ENCODE peak calls at places on chromosomes 11 and 22, in four cellular contexts. P, G, D and N are unnamed samples.

GRCh38 chr22:40718250-40719204 is 39.2 kb downstream of the MCHR1 start:
- DNase-seq in P (no peak), D (no peak), G (no peak), N (no peak)

GRCh38 chr11:59710136-59710847 is 3.4 kb downstream of the OR10V1 start:
- DNase-seq in D (no peak), G (no peak), P (peak), N (no peak)

GRCh38 chr11:83002047-83002446 is 69.7 kb downstream of the RAB30 start:
- DNase-seq in D (no peak), G (no peak), P (no peak), N (no peak)

GRCh38 chr11:93936416-93936815 is 84.7 kb upstream of the HEPHL1 start:
- DNase-seq in D (no peak), P (no peak), G (no peak), N (no peak)

GRCh38 chr11:78231962-78232459 is 43.3 kb downstream of the USP35 start:
- DNase-seq in G (no peak), P (no peak), D (no peak), N (no peak)

GRCh38 chr22:30383061-30383460 is 4.2 kb downstream of the RNF215 start:
- DNase-seq in G (no peak), P (no peak), D (no peak), N (no peak)

GRCh38 chr22:44809456-44809855 is 57.1 kb downstream of the ARHGAP8 start:
- DNase-seq in D (no peak), G (no peak), P (no peak), N (no peak)

GRCh38 chr11:34860034-34860433 is 56.1 kb downstream of the APIP start:
- DNase-seq in P (no peak), D (no peak), G (no peak), N (no peak)

GRCh38 chr11:118907051-118907748 is 18.5 kb downstream of the BCL9L start:
- DNase-seq in D (peak), P (peak), G (peak), N (peak)

GRCh38 chr11:62654297-62654696 is 1.2 kb upstream of the INTS5 start:
- DNase-seq in P (no peak), D (no peak), G (no peak), N (no peak)

GRCh38 chr11:88411265-88411664 is 73.7 kb upstream of the CTSC start:
- DNase-seq in G (no peak), P (no peak), D (no peak), N (no peak)

GRCh38 chr11:94934362-94934761 is 39.0 kb downstream of the CWC15 start:
- DNase-seq in D (no peak), P (no peak), G (no peak), N (no peak)

GRCh38 chr11:27930946-27931345 is 177.0 kb downstream of the KIF18A start:
- DNase-seq in D (no peak), G (no peak), P (no peak), N (no peak)

GRCh38 chr11:128247235-128247594 is 340.1 kb downstream of the ETS1 start:
- DNase-seq in P (no peak), G (no peak), D (no peak), N (no peak)

GRCh38 chr22:33000342-33001280 is 57.6 kb downstream of the SYN3 start:
- DNase-seq in P (peak), D (peak), G (no peak), N (no peak)

GRCh38 chr11:61041755-61042518 is 60.4 kb upstream of the CD5 start:
- DNase-seq in G (peak), D (no peak), P (no peak), N (peak)

GRCh38 chr11:92740251-92740650 is 229.2 kb upstream of the MTNR1B start:
- DNase-seq in G (no peak), D (no peak), P (no peak), N (no peak)

GRCh38 chr22:33270596-33270995 is 212.4 kb upstream of the SYN3 start:
- DNase-seq in P (no peak), D (peak), G (no peak), N (no peak)

GRCh38 chr11:32451808-32452207 is 16.5 kb upstream of the WT1 start:
- DNase-seq in P (peak), G (no peak), D (no peak), N (no peak)

GRCh38 chr11:128502736-128503135 is 84.6 kb downstream of the ETS1 start:
- DNase-seq in D (no peak), G (no peak), P (no peak), N (no peak)

GRCh38 chr11:115500547-115501503 is 3.4 kb downstream of the CADM1 start:
- DNase-seq in P (no peak), D (peak), G (no peak), N (no peak)

GRCh38 chr11:3121931-3122774 is 43.0 kb downstream of the OSBPL5 start:
- DNase-seq in P (no peak), G (no peak), D (no peak), N (no peak)

DNA sequence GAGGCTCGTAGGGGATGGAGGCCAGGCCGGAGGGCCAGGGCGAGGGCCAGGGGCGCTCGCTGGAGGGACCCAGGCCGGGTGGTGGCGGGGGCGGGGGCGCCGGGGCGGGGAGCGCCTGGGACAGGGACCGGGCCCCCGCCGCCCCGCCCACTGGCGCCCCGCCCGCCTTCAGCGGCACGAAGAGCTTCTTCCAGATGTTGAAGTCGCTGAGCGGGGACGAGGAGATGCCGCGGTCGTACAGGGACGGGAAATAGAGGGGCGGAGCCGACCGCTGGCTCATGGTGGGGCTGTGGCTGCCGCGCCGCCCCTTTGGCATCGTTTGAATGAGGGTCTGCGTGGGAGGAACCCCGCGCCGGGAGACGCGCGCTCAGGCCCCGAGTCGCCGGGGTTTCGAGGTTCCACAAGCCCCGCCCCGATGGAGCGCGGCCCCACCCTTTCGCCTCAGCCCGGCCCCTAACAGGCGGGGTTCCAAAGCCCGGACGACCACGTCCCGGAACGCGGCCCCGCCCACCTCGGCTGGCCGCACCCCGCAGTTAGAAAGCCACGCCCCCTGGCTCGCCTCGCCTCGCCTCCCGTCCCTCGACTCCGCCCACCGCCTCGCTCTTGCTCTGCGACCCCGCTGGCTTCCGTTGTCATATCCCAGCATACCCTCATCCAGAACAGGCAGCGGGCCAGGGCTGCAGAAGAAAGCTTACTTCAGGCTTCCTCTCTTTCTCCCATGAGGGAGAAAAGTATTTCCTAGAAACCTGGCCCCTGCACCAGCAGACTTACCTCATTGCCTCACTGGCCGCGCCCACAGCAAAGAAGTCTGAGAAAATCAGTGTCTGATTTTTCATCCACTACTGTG is at the start of gene C11orf91:
- DNase-seq in P (peak), G (peak), D (peak), N (peak)
- TF ChIP-seq POLR2AphosphoS5 in P (no peak), G (no peak), D (peak), N (peak)

DNA sequence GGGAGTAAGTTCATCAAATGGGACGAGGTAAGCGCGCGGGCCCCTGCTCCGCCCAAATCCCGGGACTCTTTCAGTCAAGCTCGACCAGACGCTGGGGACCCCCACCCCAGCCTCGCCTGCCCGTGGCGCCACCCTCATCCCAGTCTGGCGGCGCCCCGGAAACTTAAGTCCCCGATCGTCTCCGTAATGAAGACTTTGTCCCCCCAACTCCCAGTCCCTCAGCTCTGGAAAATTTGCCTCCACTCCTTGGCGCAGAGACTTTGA is 324 bp downstream of the PLCB3 start:
- DNase-seq in G (no peak), P (no peak), D (no peak), N (no peak)
- TF ChIP-seq TAF1 in G (no peak), P (no peak), D (no peak), N (no peak)

DNA sequence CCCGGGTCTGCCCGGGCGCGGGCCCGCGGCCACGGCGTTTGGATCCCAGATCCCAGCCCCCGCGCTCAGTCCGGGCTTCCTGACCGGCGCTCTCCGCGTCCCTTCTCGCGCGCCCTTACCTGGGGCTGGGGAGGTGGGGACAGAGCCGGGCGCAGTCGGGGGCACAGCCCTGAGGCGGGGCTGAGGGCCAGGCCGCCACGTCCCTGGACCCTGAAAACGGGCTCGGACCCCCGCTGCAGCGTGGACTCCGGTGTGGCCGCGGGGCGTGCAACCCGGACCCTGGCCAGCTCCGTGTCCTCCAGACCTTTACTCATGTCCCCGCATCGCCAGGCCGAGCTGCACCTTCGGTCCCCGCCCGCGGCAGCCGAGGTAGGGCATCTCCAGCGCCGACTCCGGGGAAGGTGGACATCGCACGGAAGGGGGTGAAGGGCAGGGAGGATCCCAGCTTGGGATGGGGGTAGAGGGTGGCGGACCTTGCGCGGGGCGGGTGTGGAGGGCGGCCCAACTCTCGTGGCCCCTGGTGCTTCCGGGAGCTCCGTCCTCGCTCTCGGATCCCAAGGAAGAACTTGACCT is 9.9 kb upstream of the AIFM3 start:
- DNase-seq in G (no peak), D (no peak), P (no peak), N (no peak)
- TF ChIP-seq POLR2A in G (no peak), D (no peak), P (no peak), N (no peak)

GRCh38 chr11:45174963-45175362 is 28.5 kb downstream of the PRDM11 start:
- DNase-seq in P (no peak), G (no peak), D (no peak), N (no peak)
- TF ChIP-seq POLR2AphosphoS5 in P (no peak), G (no peak), D (no peak), N (no peak)